ENCODE peak calls at places on chromosomes 4 and X, in six cellular contexts. R is stimulated activated CD4-positive, alpha-beta T cell treated with anti-CD3 and anti-CD28 coated beads, Interleukin-12 subunit alpha, Interleukin-12 subunit beta, amount 100 ng/mL, for 4 hours; Q is IMR-90; L is A549; Z is AG08395; M is epithelial cell of prostate. B is an unnamed sample.

GRCh38 chrX:30212172-30212571 is 3.2 kb upstream of the MAGEB2 start:
- DNase-seq in R (no peak), L (no peak), M (no peak), Z (no peak), Q (no peak), B (no peak)

GRCh38 chrX:75114638-75115037 is 41.4 kb downstream of the ABCB7 start:
- DNase-seq in Z (no peak), L (no peak), R (no peak), M (no peak), Q (no peak), B (no peak)

GRCh38 chr4:122156819-122157218 is 4.7 kb downstream of the BLTP1 start:
- DNase-seq in L (no peak), M (no peak), Z (no peak), R (no peak), Q (peak; percentile 21), B (no peak)

GRCh38 chrX:51395807-51396728 is 63.4 kb downstream of the NUDT10 start:
- DNase-seq in Z (no peak), R (peak; percentile 37), Q (no peak), L (no peak), M (no peak), B (no peak)

GRCh38 chr4:33890841-33891240 is 2353.5 kb downstream of the ARAP2 start:
- DNase-seq in M (no peak), Z (no peak), R (no peak), L (no peak), Q (no peak), B (no peak)

GRCh38 chrX:68940601-68941000 is 111.8 kb downstream of the EFNB1 start:
- DNase-seq in L (no peak), Q (no peak), R (no peak), M (no peak), Z (peak; percentile 2), B (no peak)

GRCh38 chr4:26325191-26325590 is 4.4 kb downstream of the RBPJ start:
- DNase-seq in M (no peak), R (no peak), Q (peak; percentile 67), Z (peak; percentile 11), L (no peak), B (peak; percentile 33)

GRCh38 chrX:104324461-104324860 is 69.7 kb upstream of the ESX1 start:
- DNase-seq in Z (no peak), R (no peak), Q (no peak), L (no peak), M (no peak), B (no peak)

GRCh38 chr4:169164669-169165415 is 105.9 kb downstream of the SH3RF1 start:
- DNase-seq in L (no peak), M (no peak), Z (peak; percentile 76), Q (peak; percentile 32), R (no peak), B (peak; percentile 70)

GRCh38 chrX:123753656-123754350 is 21.0 kb upstream of the THOC2 start:
- DNase-seq in L (no peak), R (no peak), Q (no peak), M (no peak), Z (no peak), B (no peak)

GRCh38 chr4:4730214-4730613 is 129.3 kb upstream of the MSX1 start:
- DNase-seq in M (no peak), Z (no peak), R (no peak), L (no peak), Q (no peak), B (no peak)

GRCh38 chr4:138405934-138406567 is 163.9 kb upstream of the SLC7A11 start:
- DNase-seq in L (no peak), Z (peak; percentile 68), M (peak; percentile 31), R (no peak), Q (peak; percentile 72), B (peak; percentile 57)

GRCh38 chrX:5242091-5242790 is 986.4 kb downstream of the NLGN4X start:
- DNase-seq in Z (no peak), Q (no peak), R (no peak), L (no peak), M (no peak), B (no peak)

B was measured in fibroblast of gingiva.